ENCODE peak calls at places on chromosomes 2 and 18, in four cellular contexts. L is GM12891, I is HTR-8/SVneo, H is Ammon's horn. J is an unnamed sample.

GRCh38 chr2:229578052-229578846 is 136.1 kb downstream of the DNER start:
- DNase-seq in L (no peak), I (no peak), H (no peak), J (no peak)

GRCh38 chr18:57802166-57802868 is 798 bp downstream of the ATP8B1 start:
- DNase-seq in L (peak; percentile 29), I (no peak), H (no peak), J (no peak)

GRCh38 chr2:17309741-17310339 is 208.4 kb downstream of the RAD51AP2 start:
- DNase-seq in L (no peak), I (peak; percentile 5), H (peak; percentile 63), J (no peak)

GRCh38 chr18:79043288-79043687 is 25.9 kb upstream of the ATP9B start:
- DNase-seq in L (no peak), I (no peak), H (no peak), J (no peak)

GRCh38 chr2:158935617-158936016 is 32.8 kb upstream of the TANC1 start:
- DNase-seq in L (no peak), I (no peak), H (peak; percentile 3), J (no peak)

GRCh38 chr2:40401896-40402295 is 50.0 kb downstream of the SLC8A1 start:
- DNase-seq in L (no peak), I (no peak), H (no peak), J (no peak)

GRCh38 chr2:211867845-211868361 is 670.7 kb downstream of the ERBB4 start:
- DNase-seq in L (peak; percentile 9), I (peak; percentile 19), H (no peak), J (no peak)

GRCh38 chr2:215465246-215465645 is 29.4 kb upstream of the FN1 start:
- DNase-seq in L (no peak), I (peak; percentile 18), H (no peak), J (no peak)

GRCh38 chr2:20299113-20299512 is 51.5 kb downstream of the PUM2 start:
- DNase-seq in L (no peak), I (no peak), H (peak; percentile 6), J (no peak)

GRCh38 chr2:152513681-152514080 is 178.7 kb downstream of the FMNL2 start:
- DNase-seq in L (no peak), I (no peak), H (no peak), J (no peak)

GRCh38 chr2:128486640-128487375 is 168.1 kb upstream of the HS6ST1 start:
- DNase-seq in L (no peak), I (no peak), H (no peak), J (no peak)

GRCh38 chr2:125855204-125855603 is 800.8 kb upstream of the GYPC start:
- DNase-seq in L (no peak), I (no peak), H (no peak), J (no peak)

GRCh38 chr18:801137-801536 is 10.9 kb downstream of the YES1 start:
- DNase-seq in L (no peak), I (no peak), H (no peak), J (no peak)

GRCh38 chr18:45168883-45169585 is 446.2 kb upstream of the SLC14A2 start:
- DNase-seq in L (no peak), I (no peak), H (no peak), J (no peak)

GRCh38 chr2:157480182-157480961 is 36.5 kb upstream of the CYTIP start:
- DNase-seq in L (no peak), I (no peak), H (peak; percentile 60), J (no peak)

GRCh38 chr2:216006164-216006663 is 7.1 kb downstream of the MREG start:
- DNase-seq in L (no peak), I (peak; percentile 61), H (no peak), J (no peak)

GRCh38 chr2:60047944-60048525 is 505.4 kb downstream of the BCL11A start:
- DNase-seq in L (no peak), I (no peak), H (no peak), J (no peak)

GRCh38 chr18:55579471-55579870 is 8.5 kb downstream of the TCF4 start:
- DNase-seq in L (no peak), I (no peak), H (no peak), J (no peak)

GRCh38 chr2:170017848-170018492 is 160.0 kb upstream of the MYO3B start:
- DNase-seq in L (no peak), I (no peak), H (no peak), J (no peak)